ENCODE peak calls at places on chromosomes 2 and 18, in seven cellular contexts. One of them, this sample, is unnamed.

GRCh38 chr18:6497543-6497942 is 82.8 kb upstream of the L3MBTL4 start:
- DNase-seq in GM13977: no peak
- DNase-seq in A549: no peak
- DNase-seq in uterus: no peak
- DNase-seq in right lobe of liver: no peak
- DNase-seq in spleen: no peak
- DNase-seq in progenitor cell of endocrine pancreas: no peak
- DNase-seq in this sample: no peak

GRCh38 chr2:15346624-15347023 is 214.5 kb downstream of the NBAS start:
- DNase-seq in GM13977: no peak
- DNase-seq in A549: no peak
- DNase-seq in uterus: no peak
- DNase-seq in right lobe of liver: no peak
- DNase-seq in spleen: no peak
- DNase-seq in progenitor cell of endocrine pancreas: no peak
- DNase-seq in this sample: no peak

GRCh38 chr2:145591109-145591809 is 1071.3 kb upstream of the ZEB2 start:
- DNase-seq in GM13977: no peak
- DNase-seq in A549: no peak
- DNase-seq in uterus: no peak
- DNase-seq in right lobe of liver: no peak
- DNase-seq in spleen: no peak
- DNase-seq in progenitor cell of endocrine pancreas: no peak
- DNase-seq in this sample: no peak

GRCh38 chr2:43462866-43463641 is 132.8 kb downstream of the THADA start:
- DNase-seq in GM13977: no peak
- DNase-seq in A549: no peak
- DNase-seq in uterus: no peak
- DNase-seq in right lobe of liver: no peak
- DNase-seq in spleen: no peak
- DNase-seq in progenitor cell of endocrine pancreas: no peak
- DNase-seq in this sample: no peak

GRCh38 chr2:106107509-106108131 is 86.5 kb downstream of the UXS1 start:
- DNase-seq in GM13977: peak
- DNase-seq in A549: no peak
- DNase-seq in uterus: no peak
- DNase-seq in right lobe of liver: no peak
- DNase-seq in spleen: no peak
- DNase-seq in progenitor cell of endocrine pancreas: no peak
- DNase-seq in this sample: peak

GRCh38 chr2:71498261-71498701 is 44.9 kb downstream of the DYSF start:
- DNase-seq in GM13977: no peak
- DNase-seq in A549: peak
- DNase-seq in uterus: no peak
- DNase-seq in right lobe of liver: no peak
- DNase-seq in spleen: no peak
- DNase-seq in progenitor cell of endocrine pancreas: no peak
- DNase-seq in this sample: no peak

GRCh38 chr2:172438741-172439508 is 11.5 kb downstream of the ITGA6 start:
- DNase-seq in GM13977: no peak
- DNase-seq in A549: peak
- DNase-seq in uterus: no peak
- DNase-seq in right lobe of liver: no peak
- DNase-seq in spleen: no peak
- DNase-seq in progenitor cell of endocrine pancreas: no peak
- DNase-seq in this sample: no peak

GRCh38 chr18:57443716-57444115 is 8.5 kb downstream of the ONECUT2 start:
- DNase-seq in GM13977: no peak
- DNase-seq in A549: no peak
- DNase-seq in uterus: no peak
- DNase-seq in right lobe of liver: no peak
- DNase-seq in spleen: no peak
- DNase-seq in progenitor cell of endocrine pancreas: no peak
- DNase-seq in this sample: no peak

GRCh38 chr2:143909577-143909976 is 610.3 kb downstream of the ZEB2 start:
- DNase-seq in GM13977: no peak
- DNase-seq in A549: no peak
- DNase-seq in uterus: no peak
- DNase-seq in right lobe of liver: no peak
- DNase-seq in spleen: no peak
- DNase-seq in progenitor cell of endocrine pancreas: no peak
- DNase-seq in this sample: no peak

GRCh38 chr2:15776629-15776919 is 163.8 kb upstream of the MYCN start:
- DNase-seq in GM13977: no peak
- DNase-seq in A549: no peak
- DNase-seq in uterus: no peak
- DNase-seq in right lobe of liver: no peak
- DNase-seq in spleen: no peak
- DNase-seq in progenitor cell of endocrine pancreas: no peak
- DNase-seq in this sample: no peak

GRCh38 chr18:8957731-8958130 is 144.8 kb upstream of the NDUFV2 start:
- DNase-seq in GM13977: no peak
- DNase-seq in A549: no peak
- DNase-seq in uterus: no peak
- DNase-seq in right lobe of liver: no peak
- DNase-seq in spleen: no peak
- DNase-seq in progenitor cell of endocrine pancreas: no peak
- DNase-seq in this sample: no peak

GRCh38 chr2:240133401-240133800 is 2.7 kb downstream of the COPS9 start:
- DNase-seq in GM13977: no peak
- DNase-seq in A549: no peak
- DNase-seq in uterus: no peak
- DNase-seq in right lobe of liver: no peak
- DNase-seq in spleen: peak
- DNase-seq in progenitor cell of endocrine pancreas: no peak
- DNase-seq in this sample: no peak

GRCh38 chr2:240131296-240131695 is 4.8 kb downstream of the COPS9 start:
- DNase-seq in GM13977: no peak
- DNase-seq in A549: no peak
- DNase-seq in uterus: no peak
- DNase-seq in right lobe of liver: no peak
- DNase-seq in spleen: peak
- DNase-seq in progenitor cell of endocrine pancreas: no peak
- DNase-seq in this sample: no peak

GRCh38 chr2:240132651-240132980 is 3.5 kb downstream of the COPS9 start:
- DNase-seq in GM13977: no peak
- DNase-seq in A549: no peak
- DNase-seq in uterus: no peak
- DNase-seq in right lobe of liver: no peak
- DNase-seq in spleen: no peak
- DNase-seq in progenitor cell of endocrine pancreas: no peak
- DNase-seq in this sample: no peak

GRCh38 chr2:240130393-240131195 is 5.5 kb downstream of the COPS9 start:
- DNase-seq in GM13977: no peak
- DNase-seq in A549: no peak
- DNase-seq in uterus: no peak
- DNase-seq in right lobe of liver: no peak
- DNase-seq in spleen: peak
- DNase-seq in progenitor cell of endocrine pancreas: no peak
- DNase-seq in this sample: no peak

DNA sequence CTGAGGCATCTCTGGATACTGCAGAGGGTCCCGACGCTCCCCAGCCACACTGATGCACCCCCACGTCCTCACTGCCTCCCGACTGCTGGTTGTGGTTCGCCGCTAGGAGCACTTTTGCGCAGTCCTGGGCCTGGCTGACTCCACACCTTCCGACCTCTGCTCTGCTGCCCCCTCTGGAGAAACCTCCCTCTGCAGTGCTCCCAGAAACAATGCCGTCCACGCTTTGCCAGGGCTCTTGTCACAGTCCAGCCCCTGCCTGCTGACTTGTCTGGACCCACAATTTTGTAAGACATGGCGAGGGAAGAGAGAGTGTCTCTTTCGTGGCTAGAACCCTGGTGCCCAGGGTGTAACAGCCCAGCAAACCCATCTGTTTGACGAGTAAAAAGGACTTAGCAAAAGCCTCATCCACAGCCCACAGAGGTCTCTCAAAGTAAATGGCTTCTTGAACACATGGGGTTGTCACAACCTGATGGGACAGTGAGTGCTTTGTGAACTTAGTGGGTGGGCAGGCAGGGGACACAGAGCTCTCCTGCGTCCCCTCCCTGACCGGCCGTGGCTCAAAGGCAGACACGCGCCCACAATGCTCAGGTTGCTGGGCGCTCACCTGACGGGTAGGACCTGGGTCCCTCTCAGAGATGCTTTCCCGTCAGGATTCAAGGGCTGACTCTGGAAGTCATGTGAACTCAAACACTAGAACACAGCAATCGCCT is 4.0 kb downstream of the COPS9 start:
- DNase-seq in GM13977: no peak
- DNase-seq in A549: no peak
- DNase-seq in uterus: no peak
- DNase-seq in right lobe of liver: no peak
- DNase-seq in spleen: peak
- DNase-seq in progenitor cell of endocrine pancreas: no peak
- DNase-seq in this sample: no peak
- TF ChIP-seq CTCF in GM13977: no peak
- TF ChIP-seq CTCF in A549: no peak
- TF ChIP-seq CTCF in uterus: no peak
- TF ChIP-seq CTCF in right lobe of liver: no peak
- TF ChIP-seq CTCF in spleen: no peak
- TF ChIP-seq CTCF in progenitor cell of endocrine pancreas: no peak
- TF ChIP-seq CTCF in this sample: no peak

GRCh38 chr2:122748552-122749011 is 993.1 kb downstream of the TSN start:
- DNase-seq in GM13977: no peak
- DNase-seq in A549: no peak
- DNase-seq in uterus: no peak
- DNase-seq in right lobe of liver: no peak
- DNase-seq in spleen: no peak
- DNase-seq in progenitor cell of endocrine pancreas: no peak
- DNase-seq in this sample: no peak
- TF ChIP-seq CTCF in GM13977: peak
- TF ChIP-seq CTCF in A549: no peak
- TF ChIP-seq CTCF in uterus: no peak
- TF ChIP-seq CTCF in right lobe of liver: peak
- TF ChIP-seq CTCF in spleen: no peak
- TF ChIP-seq CTCF in progenitor cell of endocrine pancreas: no peak
- TF ChIP-seq CTCF in this sample: no peak

GRCh38 chr2:9422321-9423099 is 818 bp downstream of the ITGB1BP1 start:
- DNase-seq in GM13977: peak
- DNase-seq in A549: peak
- DNase-seq in uterus: peak
- DNase-seq in right lobe of liver: peak
- DNase-seq in spleen: peak
- DNase-seq in progenitor cell of endocrine pancreas: no peak
- DNase-seq in this sample: peak

GRCh38 chr2:9420495-9420894 is 2.8 kb downstream of the ITGB1BP1 start:
- DNase-seq in GM13977: no peak
- DNase-seq in A549: no peak
- DNase-seq in uterus: no peak
- DNase-seq in right lobe of liver: no peak
- DNase-seq in spleen: no peak
- DNase-seq in progenitor cell of endocrine pancreas: no peak
- DNase-seq in this sample: no peak

GRCh38 chr2:9423922-9424272 is 443 bp downstream of the CPSF3 start:
- DNase-seq in GM13977: peak
- DNase-seq in A549: no peak
- DNase-seq in uterus: no peak
- DNase-seq in right lobe of liver: no peak
- DNase-seq in spleen: no peak
- DNase-seq in progenitor cell of endocrine pancreas: no peak
- DNase-seq in this sample: peak

GRCh38 chr2:9424447-9425164 is 1.2 kb downstream of the CPSF3 start:
- DNase-seq in GM13977: no peak
- DNase-seq in A549: no peak
- DNase-seq in uterus: no peak
- DNase-seq in right lobe of liver: no peak
- DNase-seq in spleen: no peak
- DNase-seq in progenitor cell of endocrine pancreas: no peak
- DNase-seq in this sample: no peak

GRCh38 chr2:9423100-9423921 is at the start of the genes CPSF3 and ITGB1BP1:
- DNase-seq in GM13977: peak
- DNase-seq in A549: peak
- DNase-seq in uterus: peak
- DNase-seq in right lobe of liver: peak
- DNase-seq in spleen: peak
- DNase-seq in progenitor cell of endocrine pancreas: peak
- DNase-seq in this sample: peak
- TF ChIP-seq CTCF in GM13977: no peak
- TF ChIP-seq CTCF in A549: no peak
- TF ChIP-seq CTCF in uterus: peak
- TF ChIP-seq CTCF in right lobe of liver: no peak
- TF ChIP-seq CTCF in spleen: no peak
- TF ChIP-seq CTCF in progenitor cell of endocrine pancreas: no peak
- TF ChIP-seq CTCF in this sample: no peak

GRCh38 chr18:957829-958228 is 53.2 kb downstream of the ADCYAP1 start:
- DNase-seq in GM13977: no peak
- DNase-seq in A549: no peak
- DNase-seq in uterus: no peak
- DNase-seq in right lobe of liver: no peak
- DNase-seq in spleen: no peak
- DNase-seq in progenitor cell of endocrine pancreas: no peak
- DNase-seq in this sample: no peak

GRCh38 chr18:963276-963675 is 58.6 kb downstream of the ADCYAP1 start:
- DNase-seq in GM13977: no peak
- DNase-seq in A549: no peak
- DNase-seq in uterus: no peak
- DNase-seq in right lobe of liver: no peak
- DNase-seq in spleen: no peak
- DNase-seq in progenitor cell of endocrine pancreas: no peak
- DNase-seq in this sample: no peak

GRCh38 chr18:961644-962355 is 57.1 kb downstream of the ADCYAP1 start:
- DNase-seq in GM13977: peak
- DNase-seq in A549: no peak
- DNase-seq in uterus: peak
- DNase-seq in right lobe of liver: no peak
- DNase-seq in spleen: no peak
- DNase-seq in progenitor cell of endocrine pancreas: no peak
- DNase-seq in this sample: peak

GRCh38 chr18:955379-956066 is 50.9 kb downstream of the ADCYAP1 start:
- DNase-seq in GM13977: no peak
- DNase-seq in A549: no peak
- DNase-seq in uterus: no peak
- DNase-seq in right lobe of liver: no peak
- DNase-seq in spleen: no peak
- DNase-seq in progenitor cell of endocrine pancreas: no peak
- DNase-seq in this sample: no peak

GRCh38 chr18:959854-960253 is 55.2 kb downstream of the ADCYAP1 start:
- DNase-seq in GM13977: no peak
- DNase-seq in A549: no peak
- DNase-seq in uterus: no peak
- DNase-seq in right lobe of liver: no peak
- DNase-seq in spleen: no peak
- DNase-seq in progenitor cell of endocrine pancreas: no peak
- DNase-seq in this sample: no peak
- TF ChIP-seq CTCF in GM13977: no peak
- TF ChIP-seq CTCF in A549: no peak
- TF ChIP-seq CTCF in uterus: no peak
- TF ChIP-seq CTCF in right lobe of liver: no peak
- TF ChIP-seq CTCF in spleen: no peak
- TF ChIP-seq CTCF in progenitor cell of endocrine pancreas: no peak
- TF ChIP-seq CTCF in this sample: no peak